ENCODE peak calls at places on chromosomes 4 and X, in five cellular contexts. R, B, C, T and Z are unnamed samples.

GRCh38 chrX:110432831-110433230 is 74.2 kb downstream of the RTL9 start:
- DNase-seq in T (no peak), R (no peak), B (no peak), C (no peak), Z (no peak)

GRCh38 chr4:99518883-99519282 is 8.1 kb downstream of the C4orf17 start:
- DNase-seq in T (no peak), B (no peak), R (no peak), C (no peak), Z (no peak)

GRCh38 chr4:6271701-6272465 is 2.2 kb downstream of the WFS1 start:
- DNase-seq in B (no peak), T (no peak), R (no peak), C (no peak), Z (peak)

GRCh38 chrX:51144828-51145442 is 187.7 kb upstream of the NUDT10 start:
- DNase-seq in B (peak), R (peak), T (no peak), C (peak), Z (peak)

GRCh38 chr4:167265231-167265630 is 30.9 kb upstream of the SPOCK3 start:
- DNase-seq in T (no peak), B (no peak), C (no peak), R (no peak), Z (no peak)

GRCh38 chr4:87219648-87220093 is 747 bp downstream of the KLHL8 start:
- DNase-seq in T (peak), B (peak), C (peak), R (no peak), Z (peak)

GRCh38 chrX:9117851-9118250 is 83.9 kb upstream of the FAM9B start:
- DNase-seq in T (no peak), R (no peak), B (no peak), C (peak), Z (no peak)

GRCh38 chrX:65034641-65035450 is 58.6 kb upstream of the ZC4H2 start:
- DNase-seq in T (peak), C (peak), R (peak), B (peak), Z (peak)